ENCODE peak calls at places on chromosomes 5 and 9, in nine cellular contexts. One of them, this sample, is unnamed.

GRCh38 chr5:154740483-154740882 is 14.7 kb upstream of the LARP1 start:
- DNase-seq in GM23248: peak
- DNase-seq in C1 segment of cervical spinal cord: peak
- DNase-seq in T1000: no peak
- DNase-seq in amygdala: no peak
- DNase-seq in COR-L47: no peak
- DNase-seq in NCI-H526: no peak
- DNase-seq in fibroblast of the conjunctiva: peak
- DNase-seq in AG08396: peak
- DNase-seq in this sample: peak

GRCh38 chr5:143338658-143339366 is 64.7 kb downstream of the NR3C1 start:
- DNase-seq in GM23248: peak
- DNase-seq in C1 segment of cervical spinal cord: no peak
- DNase-seq in T1000: no peak
- DNase-seq in amygdala: no peak
- DNase-seq in COR-L47: no peak
- DNase-seq in NCI-H526: no peak
- DNase-seq in fibroblast of the conjunctiva: no peak
- DNase-seq in AG08396: no peak
- DNase-seq in this sample: no peak

GRCh38 chr9:114271556-114272510 is 51.1 kb upstream of the ORM1 start:
- DNase-seq in GM23248: peak
- DNase-seq in C1 segment of cervical spinal cord: no peak
- DNase-seq in T1000: no peak
- DNase-seq in amygdala: no peak
- DNase-seq in COR-L47: no peak
- DNase-seq in NCI-H526: no peak
- DNase-seq in fibroblast of the conjunctiva: peak
- DNase-seq in AG08396: peak
- DNase-seq in this sample: peak

GRCh38 chr9:137689745-137690529 is 71.1 kb downstream of the EHMT1 start:
- DNase-seq in GM23248: peak
- DNase-seq in C1 segment of cervical spinal cord: no peak
- DNase-seq in T1000: no peak
- DNase-seq in amygdala: no peak
- DNase-seq in COR-L47: no peak
- DNase-seq in NCI-H526: no peak
- DNase-seq in fibroblast of the conjunctiva: no peak
- DNase-seq in AG08396: no peak
- DNase-seq in this sample: no peak

GRCh38 chr5:179700401-179700918 is 1.7 kb downstream of the CANX start:
- DNase-seq in GM23248: peak
- DNase-seq in C1 segment of cervical spinal cord: no peak
- DNase-seq in T1000: no peak
- DNase-seq in amygdala: no peak
- DNase-seq in COR-L47: no peak
- DNase-seq in NCI-H526: no peak
- DNase-seq in fibroblast of the conjunctiva: no peak
- DNase-seq in AG08396: no peak
- DNase-seq in this sample: no peak

GRCh38 chr9:88342246-88342645 is 46.0 kb upstream of the SPIN1 start:
- DNase-seq in GM23248: peak
- DNase-seq in C1 segment of cervical spinal cord: no peak
- DNase-seq in T1000: no peak
- DNase-seq in amygdala: no peak
- DNase-seq in COR-L47: no peak
- DNase-seq in NCI-H526: no peak
- DNase-seq in fibroblast of the conjunctiva: no peak
- DNase-seq in AG08396: no peak
- DNase-seq in this sample: no peak

GRCh38 chr9:128728298-128728697 is 4.4 kb upstream of the ZDHHC12 start:
- DNase-seq in GM23248: no peak
- DNase-seq in C1 segment of cervical spinal cord: no peak
- DNase-seq in T1000: no peak
- DNase-seq in amygdala: no peak
- DNase-seq in COR-L47: no peak
- DNase-seq in NCI-H526: no peak
- DNase-seq in fibroblast of the conjunctiva: no peak
- DNase-seq in AG08396: no peak
- DNase-seq in this sample: no peak

GRCh38 chr5:137320056-137321045 is 178.8 kb downstream of the SPOCK1 start:
- DNase-seq in GM23248: peak
- DNase-seq in C1 segment of cervical spinal cord: no peak
- DNase-seq in T1000: peak
- DNase-seq in amygdala: no peak
- DNase-seq in COR-L47: peak
- DNase-seq in NCI-H526: peak
- DNase-seq in fibroblast of the conjunctiva: peak
- DNase-seq in AG08396: peak
- DNase-seq in this sample: peak

GRCh38 chr5:50300878-50301277 is 140.2 kb downstream of the EMB start:
- DNase-seq in GM23248: no peak
- DNase-seq in C1 segment of cervical spinal cord: no peak
- DNase-seq in T1000: no peak
- DNase-seq in amygdala: no peak
- DNase-seq in COR-L47: no peak
- DNase-seq in NCI-H526: no peak
- DNase-seq in fibroblast of the conjunctiva: no peak
- DNase-seq in AG08396: no peak
- DNase-seq in this sample: no peak

GRCh38 chr5:161064800-161065199 is 212.8 kb upstream of the ATP10B start:
- DNase-seq in GM23248: no peak
- DNase-seq in C1 segment of cervical spinal cord: no peak
- DNase-seq in T1000: no peak
- DNase-seq in amygdala: no peak
- DNase-seq in COR-L47: peak
- DNase-seq in NCI-H526: no peak
- DNase-seq in fibroblast of the conjunctiva: no peak
- DNase-seq in AG08396: no peak
- DNase-seq in this sample: no peak

GRCh38 chr5:135114759-135115158 is 80.7 kb upstream of the PITX1 start:
- DNase-seq in GM23248: no peak
- DNase-seq in C1 segment of cervical spinal cord: no peak
- DNase-seq in T1000: no peak
- DNase-seq in amygdala: no peak
- DNase-seq in COR-L47: no peak
- DNase-seq in NCI-H526: no peak
- DNase-seq in fibroblast of the conjunctiva: no peak
- DNase-seq in AG08396: no peak
- DNase-seq in this sample: no peak

GRCh38 chr9:81077572-81077971 is 611.8 kb downstream of the TLE1 start:
- DNase-seq in GM23248: no peak
- DNase-seq in C1 segment of cervical spinal cord: no peak
- DNase-seq in T1000: no peak
- DNase-seq in amygdala: no peak
- DNase-seq in COR-L47: no peak
- DNase-seq in NCI-H526: no peak
- DNase-seq in fibroblast of the conjunctiva: no peak
- DNase-seq in AG08396: no peak
- DNase-seq in this sample: no peak

GRCh38 chr5:9546973-9547947 is 1.4 kb upstream of the SEMA5A start:
- DNase-seq in GM23248: peak
- DNase-seq in C1 segment of cervical spinal cord: peak
- DNase-seq in T1000: peak
- DNase-seq in amygdala: no peak
- DNase-seq in COR-L47: no peak
- DNase-seq in NCI-H526: no peak
- DNase-seq in fibroblast of the conjunctiva: peak
- DNase-seq in AG08396: peak
- DNase-seq in this sample: peak

GRCh38 chr9:116501871-116502270 is 185.2 kb upstream of the TRIM32 start:
- DNase-seq in GM23248: peak
- DNase-seq in C1 segment of cervical spinal cord: no peak
- DNase-seq in T1000: no peak
- DNase-seq in amygdala: no peak
- DNase-seq in COR-L47: no peak
- DNase-seq in NCI-H526: no peak
- DNase-seq in fibroblast of the conjunctiva: no peak
- DNase-seq in AG08396: no peak
- DNase-seq in this sample: no peak

GRCh38 chr9:99249619-99250018 is 27.5 kb downstream of the SEC61B start:
- DNase-seq in GM23248: peak
- DNase-seq in C1 segment of cervical spinal cord: no peak
- DNase-seq in T1000: no peak
- DNase-seq in amygdala: no peak
- DNase-seq in COR-L47: no peak
- DNase-seq in NCI-H526: no peak
- DNase-seq in fibroblast of the conjunctiva: no peak
- DNase-seq in AG08396: no peak
- DNase-seq in this sample: no peak

GRCh38 chr9:94623253-94623652 is 16.1 kb downstream of the FBP1 start:
- DNase-seq in GM23248: peak
- DNase-seq in C1 segment of cervical spinal cord: no peak
- DNase-seq in T1000: no peak
- DNase-seq in amygdala: no peak
- DNase-seq in COR-L47: no peak
- DNase-seq in NCI-H526: peak
- DNase-seq in fibroblast of the conjunctiva: no peak
- DNase-seq in AG08396: no peak
- DNase-seq in this sample: peak

GRCh38 chr5:120533581-120533980 is 69.5 kb downstream of the PRR16 start:
- DNase-seq in GM23248: no peak
- DNase-seq in C1 segment of cervical spinal cord: no peak
- DNase-seq in T1000: no peak
- DNase-seq in amygdala: no peak
- DNase-seq in COR-L47: no peak
- DNase-seq in NCI-H526: no peak
- DNase-seq in fibroblast of the conjunctiva: no peak
- DNase-seq in AG08396: no peak
- DNase-seq in this sample: no peak

GRCh38 chr9:35753466-35753865 is 610 bp downstream of the MSMP start:
- DNase-seq in GM23248: no peak
- DNase-seq in C1 segment of cervical spinal cord: no peak
- DNase-seq in T1000: no peak
- DNase-seq in amygdala: no peak
- DNase-seq in COR-L47: no peak
- DNase-seq in NCI-H526: no peak
- DNase-seq in fibroblast of the conjunctiva: no peak
- DNase-seq in AG08396: no peak
- DNase-seq in this sample: no peak

GRCh38 chr5:157930710-157931109 is 71.8 kb upstream of the CLINT1 start:
- DNase-seq in GM23248: no peak
- DNase-seq in C1 segment of cervical spinal cord: no peak
- DNase-seq in T1000: no peak
- DNase-seq in amygdala: no peak
- DNase-seq in COR-L47: no peak
- DNase-seq in NCI-H526: no peak
- DNase-seq in fibroblast of the conjunctiva: no peak
- DNase-seq in AG08396: no peak
- DNase-seq in this sample: no peak

GRCh38 chr9:137403281-137403680 is 19.7 kb downstream of the EXD3 start:
- DNase-seq in GM23248: no peak
- DNase-seq in C1 segment of cervical spinal cord: no peak
- DNase-seq in T1000: no peak
- DNase-seq in amygdala: no peak
- DNase-seq in COR-L47: no peak
- DNase-seq in NCI-H526: no peak
- DNase-seq in fibroblast of the conjunctiva: no peak
- DNase-seq in AG08396: no peak
- DNase-seq in this sample: no peak

GRCh38 chr9:76654575-76654974 is 109.7 kb upstream of the PCA3 start:
- DNase-seq in GM23248: peak
- DNase-seq in C1 segment of cervical spinal cord: no peak
- DNase-seq in T1000: no peak
- DNase-seq in amygdala: no peak
- DNase-seq in COR-L47: no peak
- DNase-seq in NCI-H526: no peak
- DNase-seq in fibroblast of the conjunctiva: peak
- DNase-seq in AG08396: peak
- DNase-seq in this sample: no peak

GRCh38 chr5:172881691-172882370 is 47.8 kb downstream of the ERGIC1 start:
- DNase-seq in GM23248: peak
- DNase-seq in C1 segment of cervical spinal cord: no peak
- DNase-seq in T1000: no peak
- DNase-seq in amygdala: no peak
- DNase-seq in COR-L47: no peak
- DNase-seq in NCI-H526: no peak
- DNase-seq in fibroblast of the conjunctiva: no peak
- DNase-seq in AG08396: no peak
- DNase-seq in this sample: no peak

GRCh38 chr9:15824310-15824709 is 271.5 kb downstream of the CCDC171 start:
- DNase-seq in GM23248: peak
- DNase-seq in C1 segment of cervical spinal cord: no peak
- DNase-seq in T1000: no peak
- DNase-seq in amygdala: no peak
- DNase-seq in COR-L47: no peak
- DNase-seq in NCI-H526: peak
- DNase-seq in fibroblast of the conjunctiva: peak
- DNase-seq in AG08396: no peak
- DNase-seq in this sample: peak

GRCh38 chr5:76583163-76584047 is 39.8 kb downstream of the F2RL2 start:
- DNase-seq in GM23248: peak
- DNase-seq in C1 segment of cervical spinal cord: no peak
- DNase-seq in T1000: no peak
- DNase-seq in amygdala: no peak
- DNase-seq in COR-L47: no peak
- DNase-seq in NCI-H526: no peak
- DNase-seq in fibroblast of the conjunctiva: no peak
- DNase-seq in AG08396: no peak
- DNase-seq in this sample: no peak